ENCODE peak calls at places on chromosomes 6 and 20, in four cellular contexts. K, H, C and B are unnamed samples.

GRCh38 chr6:111041917-111042316 is 45.4 kb upstream of the SLC16A10 start:
- DNase-seq in H (no peak), C (no peak), K (no peak), B (no peak)

GRCh38 chr6:36223706-36224105 is 27.2 kb downstream of the BRPF3 start:
- DNase-seq in C (no peak), K (no peak), H (no peak), B (no peak)

GRCh38 chr6:20126102-20126752 is 86.0 kb downstream of the MBOAT1 start:
- DNase-seq in H (no peak), C (no peak), K (no peak), B (no peak)

GRCh38 chr6:33894438-33894837 is 90.6 kb upstream of the MLN start:
- DNase-seq in C (no peak), K (no peak), H (no peak), B (no peak)

GRCh38 chr6:54135665-54136370 is 24.6 kb downstream of the MLIP start:
- DNase-seq in H (peak; percentile 74), K (no peak), C (no peak), B (no peak)

GRCh38 chr6:131398176-131398575 is 174.8 kb upstream of the ARG1 start:
- DNase-seq in H (no peak), K (no peak), C (no peak), B (no peak)

GRCh38 chr20:51697119-51697826 is 70.9 kb downstream of the ATP9A start:
- DNase-seq in H (no peak), C (no peak), K (no peak), B (no peak)

GRCh38 chr6:99605074-99605726 is 1.4 kb upstream of the PRDM13 start:
- DNase-seq in H (no peak), C (no peak), K (no peak), B (peak; percentile 64)

GRCh38 chr6:111013144-111013905 is 31.5 kb downstream of the RPF2 start:
- DNase-seq in C (no peak), K (no peak), H (no peak), B (no peak)

GRCh38 chr6:155549928-155550327 is 94.3 kb upstream of the NOX3 start:
- DNase-seq in K (no peak), H (no peak), C (no peak), B (no peak)

GRCh38 chr6:136992113-136992512 is 52.7 kb downstream of the IL20RA start:
- DNase-seq in H (no peak), K (no peak), C (no peak), B (no peak)

GRCh38 chr6:46655803-46656202 is 3.0 kb downstream of the SLC25A27 start:
- DNase-seq in C (peak; percentile 17), H (peak; percentile 28), K (no peak), B (peak; percentile 78)

GRCh38 chr6:108186226-108186625 is 20.4 kb downstream of the NR2E1 start:
- DNase-seq in K (no peak), H (no peak), C (no peak), B (no peak)

GRCh38 chr6:151391021-151391470 is 313 bp downstream of the ZBTB2 start:
- DNase-seq in C (peak; percentile 83), K (no peak), H (peak; percentile 52), B (peak; percentile 65)

GRCh38 chr20:31845300-31845863 is at the start of gene FOXS1:
- DNase-seq in C (no peak), K (no peak), H (no peak), B (no peak)

GRCh38 chr20:62936996-62937352 is 973 bp upstream of the GID8 start:
- DNase-seq in K (no peak), C (no peak), H (peak; percentile 81), B (no peak)

GRCh38 chr6:147603392-147604081 is 95.0 kb downstream of the SAMD5 start:
- DNase-seq in C (no peak), H (no peak), K (no peak), B (no peak)

GRCh38 chr20:63664861-63665594 is 6.9 kb downstream of the RTEL1 start:
- DNase-seq in K (no peak), C (peak; percentile 43), H (no peak), B (peak; percentile 71)

GRCh38 chr6:6556738-6557503 is 31.6 kb upstream of the LY86 start:
- DNase-seq in H (peak; percentile 53), K (no peak), C (peak; percentile 74), B (peak; percentile 71)

GRCh38 chr6:125791151-125791819 is 525 bp downstream of the NCOA7 start:
- DNase-seq in C (peak; percentile 55), H (peak; percentile 57), K (no peak), B (no peak)

GRCh38 chr6:38775870-38776269 is 60.8 kb downstream of the DNAH8 start:
- DNase-seq in K (no peak), H (no peak), C (no peak), B (no peak)

GRCh38 chr6:28258877-28259777 is at the start of gene NKAPL:
- DNase-seq in K (no peak), H (no peak), C (no peak), B (peak; percentile 24)

DNA sequence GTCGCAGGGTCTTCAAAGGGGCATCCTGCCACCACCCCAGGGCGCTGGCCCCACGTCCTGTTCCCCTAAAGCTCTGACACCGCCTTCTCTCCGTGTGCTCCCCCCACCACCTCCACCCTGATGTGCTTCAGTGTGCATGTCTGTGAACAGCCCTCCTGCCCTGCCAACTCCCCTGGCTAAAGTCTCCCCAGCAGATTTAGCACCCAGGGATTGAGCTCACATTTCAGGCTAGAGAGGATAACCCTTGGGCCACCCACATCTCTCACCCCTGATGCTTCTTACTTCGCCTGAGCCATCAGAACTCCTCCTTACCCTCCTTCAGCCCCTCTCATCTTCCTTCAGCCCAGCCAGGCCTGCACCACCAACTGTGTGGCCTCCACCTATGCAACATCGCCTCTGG is 7.5 kb downstream of the TMEM151B start:
- DNase-seq in H (no peak), C (no peak), K (no peak), B (no peak)
- TF ChIP-seq ETV6 in H (no peak), C (no peak), K (no peak), B (no peak)

GRCh38 chr6:158647501-158647900 is 2.4 kb upstream of the SYTL3 start:
- DNase-seq in K (no peak), C (no peak), H (no peak), B (no peak)
- TF ChIP-seq ETV6 in K (no peak), C (no peak), H (no peak), B (no peak)

DNA sequence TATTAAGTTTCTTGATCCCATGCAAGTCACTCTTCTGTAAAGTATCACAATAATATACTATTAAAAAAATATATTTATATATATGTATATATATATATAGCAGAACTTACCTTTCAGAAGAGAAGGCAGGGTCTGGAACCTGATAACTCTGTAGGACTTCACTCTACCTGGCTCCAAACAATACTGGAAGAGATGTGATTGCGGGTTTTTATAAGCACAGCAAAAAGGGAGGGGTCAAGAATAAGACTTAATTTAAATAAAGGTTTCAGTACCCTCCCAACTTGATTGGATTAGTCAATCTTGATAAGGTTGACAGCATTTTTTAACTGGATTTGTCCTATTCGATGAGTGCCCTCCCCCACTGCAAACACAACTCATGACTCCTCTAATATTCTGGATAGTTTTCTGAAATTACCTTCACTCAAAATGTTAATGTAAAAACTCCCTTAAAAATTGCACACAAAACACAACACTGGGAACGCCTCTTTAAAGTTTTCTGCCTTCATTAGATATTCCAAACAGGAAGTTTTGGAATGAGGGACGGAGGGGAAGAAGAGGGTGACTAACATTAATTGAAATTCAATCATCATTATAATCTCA is 4.0 kb upstream of the ZNF217 start:
- DNase-seq in H (no peak), C (no peak), K (no peak), B (no peak)
- TF ChIP-seq ETV6 in H (no peak), C (no peak), K (no peak), B (no peak)

GRCh38 chr6:17227403-17227802 is 53.8 kb upstream of the RBM24 start:
- DNase-seq in H (no peak), K (no peak), C (no peak), B (no peak)

GRCh38 chr6:17226269-17226668 is 54.9 kb upstream of the RBM24 start:
- DNase-seq in K (no peak), C (no peak), H (no peak), B (no peak)

GRCh38 chr6:17225767-17226166 is 55.4 kb upstream of the RBM24 start:
- DNase-seq in C (no peak), H (no peak), K (no peak), B (no peak)

GRCh38 chr6:17224056-17224455 is 57.1 kb upstream of the RBM24 start:
- DNase-seq in K (no peak), C (no peak), H (no peak), B (no peak)

DNA sequence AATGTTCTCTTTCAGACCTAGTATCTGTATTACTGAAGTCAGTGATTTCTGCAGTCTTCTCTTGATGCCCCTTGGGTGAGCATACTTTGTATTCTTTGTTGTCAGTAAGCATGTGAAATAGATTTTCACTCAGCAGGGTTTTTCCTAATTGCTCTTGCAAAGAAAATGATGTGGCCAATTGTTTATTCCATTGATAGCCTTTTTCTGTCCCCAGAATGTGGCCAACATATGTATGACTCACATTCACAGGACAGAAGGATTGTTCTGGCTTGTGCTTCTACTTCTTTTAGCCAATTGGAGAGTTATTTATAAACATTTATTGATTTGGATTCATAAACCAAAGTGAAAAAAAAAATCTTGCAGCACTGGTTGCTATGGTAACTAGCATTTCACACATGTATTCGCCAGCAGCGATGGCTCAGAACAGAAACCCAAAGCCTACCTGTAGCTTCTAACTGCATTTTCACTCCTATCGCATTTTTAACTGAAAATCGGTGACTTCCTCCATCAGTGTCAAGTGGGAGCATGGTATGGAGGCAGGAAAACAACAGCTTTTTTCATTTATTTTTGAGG is 54.3 kb upstream of the RBM24 start:
- DNase-seq in H (no peak), C (no peak), K (no peak), B (no peak)
- TF ChIP-seq ETV6 in H (no peak), C (no peak), K (no peak), B (no peak)

GRCh38 chr6:14439419-14439818 is 321.8 kb downstream of the CD83 start:
- DNase-seq in C (no peak), K (no peak), H (no peak), B (no peak)

GRCh38 chr6:14441371-14441781 is 323.8 kb downstream of the CD83 start:
- DNase-seq in C (no peak), K (no peak), H (no peak), B (no peak)

GRCh38 chr6:14440891-14441358 is 323.4 kb downstream of the CD83 start:
- DNase-seq in H (no peak), C (no peak), K (no peak), B (no peak)

GRCh38 chr6:14442250-14442649 is 324.7 kb downstream of the CD83 start:
- DNase-seq in K (no peak), H (no peak), C (no peak), B (no peak)

DNA sequence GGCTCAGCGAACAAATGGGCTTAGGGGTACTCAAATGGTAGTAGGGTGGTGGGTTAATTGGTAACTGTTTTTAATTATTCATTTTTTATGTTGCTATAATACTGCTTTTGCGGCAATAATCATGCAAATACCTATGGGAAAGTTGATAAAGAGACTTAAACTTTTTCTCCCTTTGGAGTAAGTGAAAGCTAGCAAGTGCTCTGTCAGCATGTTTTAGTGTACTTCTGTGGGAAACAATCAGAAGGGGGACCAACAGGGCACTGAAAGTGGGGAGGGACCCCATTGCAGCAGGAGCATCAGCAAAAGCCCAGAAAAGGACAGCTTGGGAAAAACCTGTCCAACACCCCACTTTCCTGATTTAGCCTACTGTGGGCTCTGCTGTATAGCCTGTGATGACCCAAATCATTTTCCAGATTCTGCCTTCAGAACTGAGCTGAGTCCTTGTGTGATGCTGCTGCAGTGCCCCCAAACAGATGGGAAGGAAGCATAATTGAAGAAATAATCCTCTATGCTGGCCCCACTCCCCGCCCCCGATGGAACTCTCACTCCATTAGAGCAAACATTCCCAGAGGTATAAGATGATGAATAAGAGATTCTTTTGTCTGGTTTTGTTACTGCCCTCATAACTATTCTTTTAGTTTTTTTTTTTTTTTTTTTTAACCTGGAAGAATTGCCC is 322.8 kb downstream of the CD83 start:
- DNase-seq in H (no peak), K (no peak), C (no peak), B (no peak)
- TF ChIP-seq ETV6 in H (no peak), K (no peak), C (no peak), B (no peak)